ENCODE peak calls at places on chromosomes 16 and 17, in eight cellular contexts. S, T, G, L, K, Z, E and N are unnamed samples.

GRCh38 chr17:14833201-14833773 is 431.8 kb downstream of the PMP22 start:
- DNase-seq in S (peak), T (no peak), G (no peak), L (peak), K (no peak), Z (peak), E (peak), N (no peak)

GRCh38 chr16:57377080-57377841 is 5.0 kb downstream of the CX3CL1 start:
- DNase-seq in S (peak), T (peak), G (peak), L (peak), K (peak), Z (no peak), E (no peak), N (no peak)

GRCh38 chr17:73103661-73104335 is 11.3 kb upstream of the SLC39A11 start:
- DNase-seq in S (no peak), T (no peak), G (no peak), L (no peak), K (no peak), Z (no peak), E (peak), N (no peak)

GRCh38 chr16:72848759-72849664 is 198.9 kb downstream of the ZFHX3 start:
- DNase-seq in S (peak), T (peak), G (no peak), L (peak), K (peak), Z (peak), E (peak), N (no peak)

GRCh38 chr16:81143921-81144471 is 47.8 kb upstream of the GCSH start:
- DNase-seq in S (no peak), T (no peak), G (peak), L (no peak), K (peak), Z (no peak), E (no peak), N (no peak)

GRCh38 chr17:20279631-20280030 is 187.7 kb downstream of the LGALS9B start:
- DNase-seq in S (no peak), T (no peak), G (no peak), L (no peak), K (no peak), Z (no peak), E (no peak), N (no peak)

GRCh38 chr17:49951362-49952080 is 17.5 kb upstream of the DLX4 start:
- DNase-seq in S (no peak), T (peak), G (no peak), L (no peak), K (no peak), Z (no peak), E (no peak), N (no peak)

GRCh38 chr17:40124279-40125141 is 2.7 kb downstream of the MSL1 start:
- DNase-seq in S (peak), T (peak), G (peak), L (no peak), K (no peak), Z (peak), E (peak), N (no peak)

GRCh38 chr16:56603589-56603988 is 4.8 kb upstream of the MT2A start:
- DNase-seq in S (peak), T (peak), G (peak), L (no peak), K (peak), Z (peak), E (peak), N (no peak)

GRCh38 chr16:57141822-57142631 is 43.8 kb downstream of the PSME3IP1 start:
- DNase-seq in S (no peak), T (no peak), G (no peak), L (no peak), K (no peak), Z (no peak), E (no peak), N (no peak)

GRCh38 chr17:65727243-65727642 is 165.8 kb upstream of the AXIN2 start:
- DNase-seq in S (no peak), T (no peak), G (no peak), L (no peak), K (no peak), Z (peak), E (no peak), N (no peak)

GRCh38 chr17:37493249-37494027 is 3.7 kb downstream of the DUSP14 start:
- DNase-seq in S (peak), T (peak), G (no peak), L (peak), K (peak), Z (peak), E (peak), N (no peak)

GRCh38 chr17:82371333-82372062 is at the start of gene UTS2R:
- DNase-seq in S (no peak), T (no peak), G (no peak), L (no peak), K (no peak), Z (no peak), E (no peak), N (no peak)

GRCh38 chr16:24980077-24980793 is 34.9 kb downstream of the ARHGAP17 start:
- DNase-seq in S (no peak), T (peak), G (no peak), L (no peak), K (peak), Z (no peak), E (no peak), N (no peak)

GRCh38 chr17:18377437-18378204 is at the start of gene EVPLL:
- DNase-seq in S (peak), T (peak), G (no peak), L (no peak), K (peak), Z (no peak), E (no peak), N (no peak)

GRCh38 chr16:19092653-19093410 is 20.9 kb upstream of the ITPRIPL2 start:
- DNase-seq in S (no peak), T (no peak), G (no peak), L (no peak), K (no peak), Z (no peak), E (no peak), N (no peak)

GRCh38 chr16:30567991-30568638 is 3.4 kb downstream of the ZNF688 start:
- DNase-seq in S (peak), T (peak), G (no peak), L (peak), K (peak), Z (peak), E (peak), N (no peak)

GRCh38 chr17:8173056-8173870 is 2.9 kb downstream of the TMEM107 start:
- DNase-seq in S (peak), T (peak), G (peak), L (peak), K (peak), Z (peak), E (peak), N (no peak)

GRCh38 chr17:66580178-66580577 is 254.7 kb upstream of the CACNG5 start:
- DNase-seq in S (peak), T (no peak), G (peak), L (peak), K (peak), Z (peak), E (peak), N (no peak)

GRCh38 chr16:88763502-88764053 is 21.4 kb downstream of the PIEZO1 start:
- DNase-seq in S (no peak), T (no peak), G (peak), L (no peak), K (peak), Z (no peak), E (no peak), N (no peak)

GRCh38 chr17:65231662-65232335 is 94.6 kb downstream of the RGS9 start:
- DNase-seq in S (peak), T (peak), G (peak), L (peak), K (peak), Z (peak), E (peak), N (no peak)

GRCh38 chr16:77330332-77331043 is 104.3 kb downstream of the ADAMTS18 start:
- DNase-seq in S (no peak), T (no peak), G (peak), L (no peak), K (no peak), Z (no peak), E (peak), N (no peak)

GRCh38 chr17:39814497-39814896 is 49.6 kb downstream of the IKZF3 start:
- DNase-seq in S (no peak), T (no peak), G (no peak), L (no peak), K (no peak), Z (no peak), E (no peak), N (no peak)

GRCh38 chr16:84483882-84484565 is 20.4 kb downstream of the MEAK7 start:
- DNase-seq in S (no peak), T (no peak), G (no peak), L (no peak), K (no peak), Z (no peak), E (no peak), N (peak)

GRCh38 chr16:11613381-11614303 is 26.9 kb upstream of the LITAF start:
- DNase-seq in S (no peak), T (peak), G (no peak), L (no peak), K (peak), Z (no peak), E (peak), N (no peak)

GRCh38 chr17:3719265-3719664 is 4.4 kb upstream of the HASPIN start:
- DNase-seq in S (no peak), T (no peak), G (no peak), L (no peak), K (no peak), Z (no peak), E (no peak), N (no peak)
- H3K4me3 ChIP-seq in S (no peak), T (no peak), G (no peak), L (no peak), K (no peak), Z (no peak), E (no peak), N (no peak)

DNA sequence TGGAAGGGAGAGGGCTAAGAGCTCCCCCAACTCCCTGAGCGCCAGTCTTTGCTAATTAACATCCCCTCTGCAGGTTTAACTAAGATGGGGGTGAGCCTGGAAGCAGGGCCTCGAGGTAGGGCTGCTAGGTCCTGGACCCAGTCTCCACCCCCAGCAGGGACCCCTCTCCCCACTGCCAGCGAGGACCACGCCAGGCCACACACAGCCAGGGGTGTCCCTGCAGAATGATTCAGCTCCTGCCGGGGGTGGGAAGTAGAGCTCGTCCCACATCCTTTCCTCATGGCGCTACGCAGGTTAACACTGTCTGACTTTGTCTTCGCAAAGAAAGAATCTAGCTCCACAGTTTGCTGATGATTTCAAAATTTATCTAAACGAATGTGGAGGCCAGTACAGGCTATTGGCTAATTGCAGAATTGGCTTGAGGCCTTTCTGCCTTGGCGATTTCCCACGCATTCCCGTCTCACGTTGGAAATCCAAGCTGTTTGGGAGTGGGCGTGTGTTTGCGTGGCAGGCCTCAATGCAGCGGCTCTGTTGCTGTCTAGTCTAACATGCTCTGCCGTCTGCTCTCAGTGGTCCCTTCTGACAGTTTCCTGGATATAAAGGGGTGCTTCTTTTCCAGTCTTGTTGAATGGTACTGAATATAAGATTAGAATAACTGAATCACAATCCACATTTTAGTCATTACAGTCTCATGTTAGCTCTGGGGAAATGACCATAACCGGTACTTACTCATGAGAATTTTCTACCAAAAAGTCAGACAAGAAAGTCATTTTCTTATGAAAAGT is 252.2 kb downstream of the NTN1 start:
- DNase-seq in S (peak), T (no peak), G (no peak), L (peak), K (no peak), Z (peak), E (no peak), N (no peak)
- H3K4me3 ChIP-seq in S (no peak), T (no peak), G (no peak), L (no peak), K (no peak), Z (no peak), E (no peak), N (no peak)

GRCh38 chr16:1870365-1871082 is 1.4 kb downstream of the MEIOB start:
- DNase-seq in S (peak), T (peak), G (no peak), L (peak), K (peak), Z (peak), E (peak), N (no peak)

GRCh38 chr16:1876468-1876867 is 4.5 kb upstream of the MEIOB start:
- DNase-seq in S (no peak), T (no peak), G (no peak), L (no peak), K (no peak), Z (no peak), E (no peak), N (no peak)

GRCh38 chr16:1877089-1877488 is 5.1 kb upstream of the MEIOB start:
- DNase-seq in S (no peak), T (no peak), G (no peak), L (no peak), K (no peak), Z (no peak), E (no peak), N (no peak)

GRCh38 chr16:1874854-1875253 is 2.9 kb upstream of the MEIOB start:
- DNase-seq in S (no peak), T (no peak), G (no peak), L (no peak), K (no peak), Z (no peak), E (no peak), N (no peak)

DNA sequence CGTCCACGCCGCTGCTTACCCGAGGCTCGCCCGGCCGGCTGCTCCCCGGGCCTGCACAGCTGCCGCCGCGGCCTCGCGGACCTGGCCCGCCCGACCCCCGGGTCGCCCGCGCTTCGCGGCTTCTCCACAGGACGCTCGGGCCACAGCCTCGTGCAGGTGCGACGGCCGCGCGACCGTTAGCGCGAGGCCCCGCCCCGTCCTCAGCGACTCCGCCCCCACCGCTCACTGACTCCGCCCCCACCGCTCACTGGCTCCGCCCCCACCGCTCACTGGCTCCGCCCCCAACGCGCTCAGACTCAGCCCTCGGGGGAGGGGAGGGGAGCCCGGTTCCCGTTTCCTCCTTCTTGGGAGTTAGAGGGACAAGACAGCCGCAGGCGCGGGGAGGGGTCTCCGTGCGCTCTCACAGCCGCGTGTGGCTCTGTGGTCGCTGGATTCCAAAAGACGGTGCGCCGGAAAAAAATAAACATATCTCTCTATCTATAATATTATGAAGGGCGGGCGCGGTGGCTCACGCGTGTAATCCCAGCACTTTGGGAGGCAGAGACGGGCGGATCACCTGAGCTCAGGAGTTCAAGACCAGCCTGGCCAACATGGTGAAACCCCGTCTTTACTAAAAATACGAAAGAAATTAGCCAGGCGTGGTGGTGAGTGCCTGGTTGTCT is at the start of gene MEIOB:
- DNase-seq in S (peak), T (no peak), G (peak), L (no peak), K (no peak), Z (no peak), E (peak), N (no peak)
- H3K4me3 ChIP-seq in S (peak), T (no peak), G (no peak), L (peak), K (peak), Z (peak), E (no peak), N (no peak)

DNA sequence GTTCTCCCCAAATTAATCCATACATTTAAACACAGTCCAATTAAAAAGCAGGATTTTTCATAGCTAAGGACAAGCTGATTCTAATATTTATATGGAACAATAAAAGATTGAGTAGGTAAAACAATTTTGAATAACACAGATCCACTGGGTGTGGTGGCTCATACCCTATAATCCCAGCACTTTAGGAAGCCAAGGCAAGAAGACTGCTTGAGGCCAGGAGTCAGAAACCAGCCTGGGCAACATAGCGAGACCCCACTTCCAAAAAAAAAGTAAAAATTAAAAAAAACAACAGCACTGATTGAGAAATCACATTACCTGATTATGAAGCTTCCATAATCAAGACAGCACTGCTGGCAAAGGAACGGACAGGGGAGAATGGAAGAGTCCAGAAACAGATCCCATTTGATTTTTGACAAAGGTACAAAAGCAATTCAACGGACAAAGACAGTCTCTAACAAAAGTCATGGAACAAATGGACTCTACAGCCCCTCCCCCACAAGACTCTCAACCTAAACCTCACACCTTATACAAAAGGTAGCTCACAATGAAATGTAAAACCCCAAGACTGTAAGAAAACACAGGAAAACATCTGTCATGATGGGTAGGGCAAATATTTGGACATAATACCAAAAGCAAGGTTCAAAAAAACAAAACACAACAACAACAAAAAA is 17.9 kb downstream of the USP7 start:
- DNase-seq in S (no peak), T (no peak), G (no peak), L (no peak), K (no peak), Z (no peak), E (no peak), N (no peak)
- H3K4me3 ChIP-seq in S (no peak), T (no peak), G (no peak), L (no peak), K (no peak), Z (no peak), E (no peak), N (no peak)

GRCh38 chr16:8858994-8859912 is 9.6 kb downstream of the CARHSP1 start:
- DNase-seq in S (no peak), T (no peak), G (no peak), L (no peak), K (no peak), Z (no peak), E (no peak), N (no peak)

GRCh38 chr16:8861563-8862308 is 7.1 kb downstream of the CARHSP1 start:
- DNase-seq in S (no peak), T (no peak), G (no peak), L (no peak), K (no peak), Z (no peak), E (no peak), N (no peak)

GRCh38 chr16:8863594-8864424 is 5.0 kb downstream of the CARHSP1 start:
- DNase-seq in S (no peak), T (no peak), G (peak), L (no peak), K (no peak), Z (no peak), E (no peak), N (no peak)

GRCh38 chr16:8862309-8863130 is 6.3 kb downstream of the CARHSP1 start:
- DNase-seq in S (no peak), T (no peak), G (no peak), L (no peak), K (no peak), Z (no peak), E (no peak), N (no peak)

GRCh38 chr16:8859913-8860881 is 8.6 kb downstream of the CARHSP1 start:
- DNase-seq in S (peak), T (no peak), G (no peak), L (no peak), K (peak), Z (peak), E (peak), N (no peak)
- H3K4me3 ChIP-seq in S (no peak), T (no peak), G (no peak), L (no peak), K (no peak), Z (no peak), E (no peak), N (no peak)

DNA sequence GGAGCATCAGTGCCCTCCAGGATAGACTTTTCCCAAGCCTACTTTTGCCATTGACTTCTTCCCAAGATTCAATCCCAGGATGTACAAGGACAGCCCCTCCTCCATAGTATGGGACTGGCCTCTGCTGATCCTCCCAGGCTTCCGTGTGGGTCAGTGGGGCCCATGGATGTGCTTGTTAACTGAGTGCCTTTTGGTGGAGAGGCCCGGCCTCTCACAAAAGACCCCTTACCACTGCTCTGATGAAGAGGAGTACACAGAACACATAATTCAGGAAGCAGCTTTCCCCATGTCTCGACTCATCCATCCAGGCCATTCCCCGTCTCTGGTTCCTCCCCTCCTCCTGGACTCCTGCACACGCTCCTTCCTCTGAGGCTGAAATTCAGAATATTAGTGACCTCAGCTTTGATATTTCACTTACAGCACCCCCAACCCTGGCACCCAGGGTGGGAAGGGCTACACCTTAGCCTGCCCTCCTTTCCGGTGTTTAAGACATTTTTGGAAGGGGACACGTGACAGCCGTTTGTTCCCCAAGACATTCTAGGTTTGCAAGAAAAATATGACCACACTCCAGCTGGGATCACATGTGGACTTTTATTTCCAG is 9.8 kb upstream of the CYLD start:
- DNase-seq in S (no peak), T (no peak), G (no peak), L (no peak), K (no peak), Z (no peak), E (no peak), N (no peak)
- H3K4me3 ChIP-seq in S (no peak), T (no peak), G (no peak), L (no peak), K (no peak), Z (no peak), E (no peak), N (no peak)

GRCh38 chr17:79836952-79837887 is 2.0 kb downstream of the CBX4 start:
- DNase-seq in S (peak), T (peak), G (peak), L (no peak), K (peak), Z (peak), E (peak), N (no peak)
- H3K4me3 ChIP-seq in S (peak), T (peak), G (no peak), L (peak), K (peak), Z (peak), E (peak), N (peak)